ENCODE peak calls at places on chromosomes 4 and X, in nine cellular contexts. R is breast epithelium, P is HCT116, M is endothelial cell of umbilical vein, Z is upper lobe of left lung, F is suprapubic skin, J is GM23338, Q is stomach, S is prostate gland. H is an unnamed sample.

GRCh38 chrX:140229187-140229586 is 263.9 kb upstream of the CXorf66 start:
- DNase-seq in Z (no peak), J (peak; percentile 55), M (no peak), P (no peak), S (no peak), Q (no peak), F (no peak), R (no peak), H (no peak)

GRCh38 chr4:140644470-140645185 is 75.9 kb upstream of the UCP1 start:
- DNase-seq in F (no peak), Z (no peak), M (no peak), Q (no peak), P (no peak), S (no peak), R (no peak), J (no peak), H (no peak)

GRCh38 chrX:72394518-72395163 is 88.9 kb upstream of the CITED1 start:
- DNase-seq in P (no peak), Q (no peak), F (no peak), Z (no peak), S (no peak), M (no peak), J (no peak), R (no peak), H (no peak)

GRCh38 chr4:160523236-160523635 is 1420.4 kb downstream of the RAPGEF2 start:
- DNase-seq in P (no peak), Q (no peak), R (no peak), M (no peak), F (no peak), Z (no peak), S (no peak), J (no peak), H (no peak)

GRCh38 chr4:2258091-2259035 is 3.5 kb downstream of the MXD4 start:
- DNase-seq in J (no peak), S (no peak), F (peak; percentile 66), P (no peak), Z (peak; percentile 18), Q (peak; percentile 24), M (no peak), R (peak; percentile 48), H (peak; percentile 7)

GRCh38 chrX:136028383-136028984 is 43.2 kb downstream of the SLC9A6 start:
- DNase-seq in Z (no peak), J (peak; percentile 47), S (peak; percentile 4), M (peak; percentile 67), Q (no peak), F (no peak), R (no peak), P (peak; percentile 21), H (no peak)

GRCh38 chr4:153062652-153063168 is 126.6 kb downstream of the FHDC1 start:
- DNase-seq in P (no peak), M (no peak), J (no peak), R (no peak), Q (no peak), Z (no peak), F (no peak), S (no peak), H (no peak)

GRCh38 chrX:151384807-151385206 is 12.2 kb upstream of the VMA21 start:
- DNase-seq in J (peak; percentile 15), R (peak; percentile 49), M (no peak), F (no peak), S (peak; percentile 19), Q (peak; percentile 56), Z (peak; percentile 60), P (no peak), H (no peak)

GRCh38 chrX:47146121-47146935 is 1.3 kb downstream of the RBM10 start:
- DNase-seq in F (no peak), Z (no peak), M (no peak), R (no peak), Q (no peak), P (no peak), J (no peak), S (no peak), H (peak; percentile 60)

GRCh38 chr4:170051402-170051801 is 25.2 kb upstream of the MFAP3L start:
- DNase-seq in Q (no peak), M (no peak), P (no peak), Z (no peak), S (no peak), F (no peak), R (no peak), J (no peak), H (no peak)

GRCh38 chr4:183035726-183036415 is 63.2 kb upstream of the WWC2 start:
- DNase-seq in Q (no peak), M (no peak), Z (no peak), R (no peak), J (peak; percentile 16), F (no peak), P (no peak), S (no peak), H (no peak)

GRCh38 chr4:95929448-95930064 is 89.7 kb downstream of the PDHA2 start:
- DNase-seq in Z (no peak), R (no peak), F (no peak), Q (no peak), J (peak; percentile 60), P (peak; percentile 16), S (no peak), M (no peak), H (no peak)

GRCh38 chrX:134670241-134670811 is 12.1 kb upstream of the PLAC1 start:
- DNase-seq in M (peak; percentile 29), J (peak; percentile 9), R (peak; percentile 51), F (no peak), P (no peak), S (no peak), Z (peak; percentile 68), Q (peak; percentile 48), H (no peak)

DNA sequence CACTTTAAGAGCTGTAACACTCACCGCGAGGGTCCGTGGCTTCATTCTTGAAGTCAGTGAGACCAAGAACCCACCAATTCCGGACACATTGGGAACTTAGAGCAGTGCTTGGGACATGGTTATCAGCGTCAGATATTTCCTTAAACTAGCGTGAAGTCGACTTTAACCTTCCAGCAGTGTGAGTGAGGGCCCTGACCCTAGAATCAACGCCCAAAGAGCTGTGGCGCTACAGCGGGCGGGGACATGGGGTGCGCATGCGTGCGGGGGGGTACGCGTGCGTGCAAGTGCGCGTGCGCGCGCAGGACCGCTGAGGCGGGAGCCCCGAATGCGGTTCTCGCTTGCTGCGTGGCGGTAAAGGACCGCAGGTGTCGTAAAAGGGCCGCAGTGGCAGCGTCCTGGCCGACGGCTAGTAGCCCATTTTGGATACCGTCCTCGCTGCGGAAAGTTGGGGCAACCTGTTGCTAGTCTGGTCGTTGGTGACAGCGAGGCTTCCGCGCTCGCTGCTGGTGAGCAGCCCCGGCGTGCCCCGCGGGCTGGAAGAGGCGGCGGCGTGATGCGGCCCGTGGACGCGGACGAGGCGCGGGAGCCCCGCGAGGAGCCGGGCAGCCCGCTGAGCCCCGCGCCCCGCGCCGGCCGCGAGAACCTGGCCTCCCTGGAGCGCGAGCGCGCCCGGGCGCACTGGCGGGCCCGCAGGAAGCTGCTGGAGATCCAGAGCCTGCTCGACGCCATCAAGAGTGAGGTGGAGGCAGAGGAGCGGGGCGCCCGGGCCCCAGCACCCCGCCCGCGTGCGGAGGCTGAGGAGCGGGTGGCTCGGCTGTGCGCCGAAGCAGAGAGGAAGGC is 19.8 kb upstream of the S100P start:
- DNase-seq in Z (peak; percentile 96), F (peak; percentile 97), M (peak; percentile 97), J (peak; percentile 97), S (peak; percentile 93), Q (peak; percentile 95), R (peak; percentile 95), P (peak; percentile 94), H (peak; percentile 95)
- TF ChIP-seq CTCF in Z (no peak), F (no peak), M (no peak), J (no peak), S (no peak), Q (no peak), R (no peak), P (no peak), H (no peak)

GRCh38 chr4:39451423-39452023 is 7.2 kb downstream of the RPL9 start:
- DNase-seq in R (no peak), J (no peak), M (no peak), P (no peak), F (no peak), Q (no peak), Z (no peak), S (no peak), H (no peak)
- TF ChIP-seq POLR2AphosphoS5 in R (no peak), J (no peak), M (no peak), P (no peak), F (no peak), Q (no peak), Z (no peak), S (no peak), H (no peak)

DNA sequence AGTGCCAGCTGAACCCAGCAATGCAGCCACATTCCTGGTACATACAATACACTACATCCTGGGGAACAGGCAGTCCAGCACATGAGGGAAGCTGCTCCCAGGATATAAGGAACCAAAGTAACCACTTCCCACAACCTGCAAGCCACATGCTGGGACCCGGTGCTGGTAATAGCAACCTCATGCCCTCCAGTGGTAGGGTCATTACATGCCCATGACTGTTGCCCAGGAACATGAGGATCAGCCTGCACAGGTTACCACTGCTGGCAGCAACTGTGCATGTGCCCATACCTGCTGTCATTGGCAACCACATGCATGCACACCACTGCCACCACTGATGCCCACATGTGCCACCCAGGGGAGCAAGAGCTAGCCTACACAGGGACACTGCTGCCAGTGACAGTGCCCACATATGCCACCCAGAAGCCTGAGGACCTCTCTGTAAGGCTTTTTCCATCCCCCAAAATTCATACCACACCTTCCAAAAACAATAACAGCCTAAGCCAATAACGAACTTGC is 1982.5 kb downstream of the ARAP2 start:
- DNase-seq in Q (no peak), M (no peak), Z (no peak), F (no peak), J (peak; percentile 17), P (no peak), S (no peak), R (no peak), H (no peak)
- TF ChIP-seq CTCF in Q (no peak), M (no peak), Z (no peak), F (no peak), J (no peak), P (no peak), S (no peak), R (no peak), H (no peak)

DNA sequence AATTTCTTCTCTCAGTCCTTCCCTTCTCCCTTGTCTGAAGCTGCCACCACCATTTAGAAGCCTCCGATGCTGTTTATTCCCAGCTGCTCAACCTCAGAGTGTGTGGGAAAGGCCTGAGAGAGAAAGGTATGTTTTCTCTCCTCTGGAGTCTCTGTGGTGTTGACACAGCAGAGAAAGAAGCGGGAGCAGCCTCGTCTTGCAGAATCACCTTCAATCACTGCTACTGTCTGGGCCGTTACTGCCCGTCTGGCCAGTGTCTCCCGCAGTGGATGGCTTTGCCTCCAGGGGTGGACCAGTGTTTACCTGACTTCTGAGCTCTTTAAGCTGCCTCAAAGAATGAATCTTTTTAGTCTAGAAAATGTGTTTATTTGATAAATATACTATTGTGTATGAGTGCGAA is 148.9 kb upstream of the FAM47C start:
- DNase-seq in S (no peak), F (no peak), P (no peak), Q (no peak), Z (no peak), J (no peak), R (no peak), M (no peak), H (no peak)
- TF ChIP-seq POLR2AphosphoS5 in S (no peak), F (no peak), P (no peak), Q (no peak), Z (no peak), J (no peak), R (no peak), M (no peak), H (no peak)

DNA sequence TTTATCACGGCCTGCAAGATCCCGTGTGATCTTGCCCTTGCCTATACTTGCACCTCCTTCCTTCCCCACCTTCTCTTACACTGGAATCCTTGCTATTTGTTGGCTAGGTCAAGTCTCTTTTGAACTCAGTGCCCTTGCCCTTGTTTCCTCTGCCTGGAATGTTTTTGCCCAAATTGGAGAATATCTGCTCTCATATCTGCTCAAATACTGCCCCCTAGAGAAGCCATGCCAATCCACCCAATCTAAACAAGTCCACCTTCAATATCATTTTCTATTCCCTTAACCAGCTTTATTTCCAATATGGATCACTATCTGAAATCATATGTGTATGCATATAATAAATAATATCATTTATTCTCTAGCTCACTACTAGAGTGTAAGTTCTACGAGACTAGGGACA is 1044.2 kb upstream of the FTHL17 start:
- DNase-seq in S (no peak), F (no peak), Z (no peak), M (no peak), P (no peak), R (no peak), Q (no peak), J (peak; percentile 25), H (no peak)
- TF ChIP-seq CTCF in S (no peak), F (no peak), Z (no peak), M (no peak), P (no peak), R (no peak), Q (no peak), J (peak; percentile 50), H (no peak)

H was measured in transverse colon.